ENCODE peak calls at places on chromosomes 13 and 19, in six cellular contexts. A is epithelial cell of proximal tubule, X is suprapubic skin, T is B cell, W is stomach, G is MCF 10A. Q is an unnamed sample.

GRCh38 chr19:45886427-45887310 is 728 bp upstream of the IRF2BP1 start:
- DNase-seq in A (peak; percentile 83), X (peak; percentile 94), T (peak; percentile 95), W (peak; percentile 93), G (peak; percentile 97), Q (peak; percentile 77)

GRCh38 chr13:36214163-36214921 is at the start of gene SOHLH2:
- DNase-seq in A (no peak), X (no peak), T (no peak), W (no peak), G (no peak), Q (no peak)

GRCh38 chr19:18119243-18120105 is 21.9 kb downstream of the MAST3 start:
- DNase-seq in A (no peak), X (no peak), T (peak; percentile 77), W (no peak), G (no peak), Q (no peak)

GRCh38 chr13:103140001-103140671 is 73.9 kb upstream of the SLC10A2 start:
- DNase-seq in A (no peak), X (no peak), T (peak; percentile 43), W (no peak), G (peak; percentile 50), Q (no peak)

GRCh38 chr13:64591981-64592380 is 2638.2 kb downstream of the PCDH9 start:
- DNase-seq in A (no peak), X (no peak), T (no peak), W (no peak), G (peak; percentile 14), Q (no peak)

GRCh38 chr13:69677343-69677742 is 430.3 kb upstream of the ATXN8OS start:
- DNase-seq in A (no peak), X (no peak), T (no peak), W (no peak), G (no peak), Q (no peak)

GRCh38 chr19:15790096-15790495 is 2.6 kb downstream of the OR10H5 start:
- DNase-seq in A (no peak), X (no peak), T (no peak), W (no peak), G (no peak), Q (no peak)

GRCh38 chr13:23427342-23428182 is 5.9 kb downstream of the SACS start:
- DNase-seq in A (peak; percentile 67), X (no peak), T (no peak), W (peak; percentile 43), G (peak; percentile 83), Q (no peak)

GRCh38 chr13:41286370-41286769 is 23.0 kb upstream of the MTRF1 start:
- DNase-seq in A (no peak), X (no peak), T (no peak), W (no peak), G (no peak), Q (no peak)

GRCh38 chr19:34788074-34788473 is 15.1 kb upstream of the ZNF599 start:
- DNase-seq in A (no peak), X (no peak), T (peak; percentile 27), W (no peak), G (no peak), Q (no peak)

GRCh38 chr19:19659646-19660245 is 3.7 kb downstream of the ATP13A1 start:
- DNase-seq in A (no peak), X (no peak), T (no peak), W (no peak), G (no peak), Q (no peak)

GRCh38 chr13:97141564-97142005 is 80.5 kb upstream of the MBNL2 start:
- DNase-seq in A (peak; percentile 73), X (no peak), T (no peak), W (peak; percentile 56), G (peak; percentile 96), Q (peak; percentile 17)

GRCh38 chr13:91401916-91402315 is 3.5 kb downstream of the GPC5 start:
- DNase-seq in A (no peak), X (no peak), T (peak; percentile 18), W (no peak), G (no peak), Q (no peak)

GRCh38 chr19:6995054-6995453 is 26.2 kb downstream of the MBD3L2B start:
- DNase-seq in A (no peak), X (no peak), T (no peak), W (no peak), G (no peak), Q (no peak)

GRCh38 chr19:46218160-46218559 is 11.4 kb upstream of the IGFL1 start:
- DNase-seq in A (no peak), X (no peak), T (no peak), W (no peak), G (peak; percentile 82), Q (peak; percentile 62)

GRCh38 chr19:12913011-12913561 is 6.0 kb downstream of the SYCE2 start:
- DNase-seq in A (no peak), X (peak; percentile 87), T (peak; percentile 15), W (peak; percentile 77), G (no peak), Q (no peak)

GRCh38 chr19:31337007-31337914 is 12.0 kb downstream of the TSHZ3 start:
- DNase-seq in A (no peak), X (no peak), T (no peak), W (no peak), G (no peak), Q (no peak)

GRCh38 chr19:51259348-51260245 is 8.7 kb downstream of the SIGLECL1 start:
- DNase-seq in A (no peak), X (no peak), T (no peak), W (no peak), G (peak; percentile 28), Q (no peak)
- TF ChIP-seq CTCF in A (peak; percentile 77), X (peak; percentile 57), T (peak; percentile 38), W (no peak), G (peak; percentile 44), Q (peak; percentile 80)

GRCh38 chr19:49614096-49614857 is 23.3 kb downstream of the PRR12 start:
- DNase-seq in A (no peak), X (no peak), T (no peak), W (no peak), G (peak; percentile 85), Q (no peak)
- TF ChIP-seq CTCF in A (no peak), X (no peak), T (no peak), W (no peak), G (no peak), Q (no peak)

GRCh38 chr13:94416454-94417080 is 62.9 kb downstream of the DCT start:
- DNase-seq in A (no peak), X (no peak), T (no peak), W (no peak), G (peak; percentile 70), Q (peak; percentile 35)
- TF ChIP-seq CTCF in A (peak; percentile 88), X (no peak), T (no peak), W (no peak), G (peak; percentile 50), Q (peak; percentile 81)

GRCh38 chr13:49206641-49207040 is 13.5 kb upstream of the MLNR start:
- DNase-seq in A (no peak), X (no peak), T (no peak), W (no peak), G (no peak), Q (no peak)
- TF ChIP-seq CTCF in A (no peak), X (no peak), T (no peak), W (no peak), G (no peak), Q (no peak)